ENCODE peak calls at places on chromosomes 4 and X, in eight cellular contexts. One of them, this sample, is unnamed.

GRCh38 chr4:45155081-45155777 is 428.9 kb upstream of the GNPDA2 start:
- DNase-seq in activated naive CD4-positive, alpha-beta T cell: no peak
- DNase-seq in WTC11: no peak
- DNase-seq in tibial nerve: no peak
- DNase-seq in nephron progenitor cell: no peak
- DNase-seq in mucosa of gallbladder: no peak
- DNase-seq in SJSA1: no peak
- DNase-seq in breast epithelium: no peak
- DNase-seq in this sample: no peak

GRCh38 chr4:1410491-1411325 is 4.5 kb upstream of the NKX1-1 start:
- DNase-seq in activated naive CD4-positive, alpha-beta T cell: peak
- DNase-seq in WTC11: peak
- DNase-seq in tibial nerve: no peak
- DNase-seq in nephron progenitor cell: peak
- DNase-seq in mucosa of gallbladder: peak
- DNase-seq in SJSA1: no peak
- DNase-seq in breast epithelium: peak
- DNase-seq in this sample: no peak

GRCh38 chr4:139243448-139244365 is 36.3 kb downstream of the MGARP start:
- DNase-seq in activated naive CD4-positive, alpha-beta T cell: no peak
- DNase-seq in WTC11: no peak
- DNase-seq in tibial nerve: no peak
- DNase-seq in nephron progenitor cell: no peak
- DNase-seq in mucosa of gallbladder: no peak
- DNase-seq in SJSA1: peak
- DNase-seq in breast epithelium: no peak
- DNase-seq in this sample: no peak

GRCh38 chrX:109672239-109672638 is 47.3 kb upstream of the KCNE5 start:
- DNase-seq in activated naive CD4-positive, alpha-beta T cell: no peak
- DNase-seq in WTC11: no peak
- DNase-seq in tibial nerve: no peak
- DNase-seq in nephron progenitor cell: no peak
- DNase-seq in mucosa of gallbladder: no peak
- DNase-seq in SJSA1: no peak
- DNase-seq in breast epithelium: no peak
- DNase-seq in this sample: no peak

GRCh38 chr4:101232074-101232776 is 115.1 kb downstream of the PPP3CA start:
- DNase-seq in activated naive CD4-positive, alpha-beta T cell: no peak
- DNase-seq in WTC11: no peak
- DNase-seq in tibial nerve: peak
- DNase-seq in nephron progenitor cell: no peak
- DNase-seq in mucosa of gallbladder: no peak
- DNase-seq in SJSA1: peak
- DNase-seq in breast epithelium: no peak
- DNase-seq in this sample: no peak

GRCh38 chr4:909821-910220 is 22.3 kb downstream of the GAK start:
- DNase-seq in activated naive CD4-positive, alpha-beta T cell: no peak
- DNase-seq in WTC11: no peak
- DNase-seq in tibial nerve: no peak
- DNase-seq in nephron progenitor cell: no peak
- DNase-seq in mucosa of gallbladder: no peak
- DNase-seq in SJSA1: no peak
- DNase-seq in breast epithelium: no peak
- DNase-seq in this sample: no peak

GRCh38 chrX:16785247-16786138 is 773 bp upstream of the TXLNG start:
- DNase-seq in activated naive CD4-positive, alpha-beta T cell: no peak
- DNase-seq in WTC11: no peak
- DNase-seq in tibial nerve: no peak
- DNase-seq in nephron progenitor cell: peak
- DNase-seq in mucosa of gallbladder: no peak
- DNase-seq in SJSA1: no peak
- DNase-seq in breast epithelium: no peak
- DNase-seq in this sample: peak

GRCh38 chrX:16610121-16610565 is 39.8 kb upstream of the S100G start:
- DNase-seq in activated naive CD4-positive, alpha-beta T cell: no peak
- DNase-seq in WTC11: no peak
- DNase-seq in tibial nerve: no peak
- DNase-seq in nephron progenitor cell: no peak
- DNase-seq in mucosa of gallbladder: no peak
- DNase-seq in SJSA1: no peak
- DNase-seq in breast epithelium: no peak
- DNase-seq in this sample: no peak

GRCh38 chr4:62324215-62324614 is 1124.1 kb downstream of the ADGRL3 start:
- DNase-seq in activated naive CD4-positive, alpha-beta T cell: no peak
- DNase-seq in WTC11: no peak
- DNase-seq in tibial nerve: no peak
- DNase-seq in nephron progenitor cell: no peak
- DNase-seq in mucosa of gallbladder: no peak
- DNase-seq in SJSA1: no peak
- DNase-seq in breast epithelium: no peak
- DNase-seq in this sample: no peak

GRCh38 chr4:55396305-55397023 is 707 bp downstream of the TMEM165 start:
- DNase-seq in activated naive CD4-positive, alpha-beta T cell: peak
- DNase-seq in WTC11: peak
- DNase-seq in tibial nerve: no peak
- DNase-seq in nephron progenitor cell: peak
- DNase-seq in mucosa of gallbladder: peak
- DNase-seq in SJSA1: peak
- DNase-seq in breast epithelium: no peak
- DNase-seq in this sample: peak

GRCh38 chr4:108512615-108513505 is 107.5 kb upstream of the RPL34 start:
- DNase-seq in activated naive CD4-positive, alpha-beta T cell: no peak
- DNase-seq in WTC11: peak
- DNase-seq in tibial nerve: no peak
- DNase-seq in nephron progenitor cell: peak
- DNase-seq in mucosa of gallbladder: no peak
- DNase-seq in SJSA1: peak
- DNase-seq in breast epithelium: no peak
- DNase-seq in this sample: no peak

GRCh38 chr4:3342182-3342854 is 49.5 kb downstream of the RGS12 start:
- DNase-seq in activated naive CD4-positive, alpha-beta T cell: no peak
- DNase-seq in WTC11: no peak
- DNase-seq in tibial nerve: no peak
- DNase-seq in nephron progenitor cell: no peak
- DNase-seq in mucosa of gallbladder: no peak
- DNase-seq in SJSA1: peak
- DNase-seq in breast epithelium: no peak
- DNase-seq in this sample: no peak

GRCh38 chr4:177490769-177491168 is 48.5 kb upstream of the AGA start:
- DNase-seq in activated naive CD4-positive, alpha-beta T cell: no peak
- DNase-seq in WTC11: no peak
- DNase-seq in tibial nerve: no peak
- DNase-seq in nephron progenitor cell: no peak
- DNase-seq in mucosa of gallbladder: no peak
- DNase-seq in SJSA1: no peak
- DNase-seq in breast epithelium: no peak
- DNase-seq in this sample: no peak

GRCh38 chr4:67790721-67791120 is 36.5 kb upstream of the GNRHR start:
- DNase-seq in activated naive CD4-positive, alpha-beta T cell: no peak
- DNase-seq in WTC11: no peak
- DNase-seq in tibial nerve: no peak
- DNase-seq in nephron progenitor cell: no peak
- DNase-seq in mucosa of gallbladder: no peak
- DNase-seq in SJSA1: no peak
- DNase-seq in breast epithelium: no peak
- DNase-seq in this sample: no peak

GRCh38 chr4:2400841-2401609 is 17.4 kb downstream of the ZFYVE28 start:
- DNase-seq in activated naive CD4-positive, alpha-beta T cell: no peak
- DNase-seq in WTC11: no peak
- DNase-seq in tibial nerve: no peak
- DNase-seq in nephron progenitor cell: no peak
- DNase-seq in mucosa of gallbladder: peak
- DNase-seq in SJSA1: no peak
- DNase-seq in breast epithelium: no peak
- DNase-seq in this sample: peak

GRCh38 chr4:139278450-139278849 is 1.6 kb downstream of the MGARP start:
- DNase-seq in activated naive CD4-positive, alpha-beta T cell: no peak
- DNase-seq in WTC11: no peak
- DNase-seq in tibial nerve: no peak
- DNase-seq in nephron progenitor cell: no peak
- DNase-seq in mucosa of gallbladder: no peak
- DNase-seq in SJSA1: no peak
- DNase-seq in breast epithelium: no peak
- DNase-seq in this sample: no peak

GRCh38 chr4:103074598-103075434 is 1.7 kb downstream of the SLC9B2 start:
- DNase-seq in activated naive CD4-positive, alpha-beta T cell: no peak
- DNase-seq in WTC11: no peak
- DNase-seq in tibial nerve: no peak
- DNase-seq in nephron progenitor cell: no peak
- DNase-seq in mucosa of gallbladder: no peak
- DNase-seq in SJSA1: no peak
- DNase-seq in breast epithelium: no peak
- DNase-seq in this sample: no peak

GRCh38 chr4:64584981-64585557 is 175.8 kb upstream of the TECRL start:
- DNase-seq in activated naive CD4-positive, alpha-beta T cell: no peak
- DNase-seq in WTC11: peak
- DNase-seq in tibial nerve: no peak
- DNase-seq in nephron progenitor cell: peak
- DNase-seq in mucosa of gallbladder: no peak
- DNase-seq in SJSA1: no peak
- DNase-seq in breast epithelium: no peak
- DNase-seq in this sample: no peak

GRCh38 chr4:87516683-87517082 is 12.5 kb downstream of the SPARCL1 start:
- DNase-seq in activated naive CD4-positive, alpha-beta T cell: no peak
- DNase-seq in WTC11: no peak
- DNase-seq in tibial nerve: no peak
- DNase-seq in nephron progenitor cell: no peak
- DNase-seq in mucosa of gallbladder: no peak
- DNase-seq in SJSA1: no peak
- DNase-seq in breast epithelium: no peak
- DNase-seq in this sample: no peak

GRCh38 chrX:110087485-110088356 is 84.8 kb downstream of the TMEM164 start:
- DNase-seq in activated naive CD4-positive, alpha-beta T cell: no peak
- DNase-seq in WTC11: no peak
- DNase-seq in tibial nerve: no peak
- DNase-seq in nephron progenitor cell: no peak
- DNase-seq in mucosa of gallbladder: no peak
- DNase-seq in SJSA1: peak
- DNase-seq in breast epithelium: no peak
- DNase-seq in this sample: peak

GRCh38 chr4:40672528-40673522 is 43.2 kb upstream of the RBM47 start:
- DNase-seq in activated naive CD4-positive, alpha-beta T cell: no peak
- DNase-seq in WTC11: peak
- DNase-seq in tibial nerve: no peak
- DNase-seq in nephron progenitor cell: no peak
- DNase-seq in mucosa of gallbladder: peak
- DNase-seq in SJSA1: peak
- DNase-seq in breast epithelium: no peak
- DNase-seq in this sample: peak

GRCh38 chr4:177442623-177443155 is 452 bp upstream of the AGA start:
- DNase-seq in activated naive CD4-positive, alpha-beta T cell: no peak
- DNase-seq in WTC11: no peak
- DNase-seq in tibial nerve: no peak
- DNase-seq in nephron progenitor cell: no peak
- DNase-seq in mucosa of gallbladder: no peak
- DNase-seq in SJSA1: no peak
- DNase-seq in breast epithelium: no peak
- DNase-seq in this sample: no peak

GRCh38 chr4:182246401-182247205 is 3.4 kb downstream of the TENM3 start:
- DNase-seq in activated naive CD4-positive, alpha-beta T cell: no peak
- DNase-seq in WTC11: no peak
- DNase-seq in tibial nerve: no peak
- DNase-seq in nephron progenitor cell: no peak
- DNase-seq in mucosa of gallbladder: no peak
- DNase-seq in SJSA1: no peak
- DNase-seq in breast epithelium: no peak
- DNase-seq in this sample: no peak

GRCh38 chrX:46279925-46280313 is 265.3 kb downstream of the ZNF674 start:
- DNase-seq in activated naive CD4-positive, alpha-beta T cell: no peak
- DNase-seq in WTC11: no peak
- DNase-seq in tibial nerve: no peak
- DNase-seq in nephron progenitor cell: no peak
- DNase-seq in mucosa of gallbladder: no peak
- DNase-seq in SJSA1: no peak
- DNase-seq in breast epithelium: no peak
- DNase-seq in this sample: no peak

GRCh38 chr4:26023191-26023972 is 109.4 kb downstream of the SMIM20 start:
- DNase-seq in activated naive CD4-positive, alpha-beta T cell: no peak
- DNase-seq in WTC11: no peak
- DNase-seq in tibial nerve: no peak
- DNase-seq in nephron progenitor cell: no peak
- DNase-seq in mucosa of gallbladder: no peak
- DNase-seq in SJSA1: no peak
- DNase-seq in breast epithelium: no peak
- DNase-seq in this sample: no peak

GRCh38 chrX:119688856-119689455 is 4.0 kb downstream of the SEPTIN6 start:
- DNase-seq in activated naive CD4-positive, alpha-beta T cell: no peak
- DNase-seq in WTC11: no peak
- DNase-seq in tibial nerve: no peak
- DNase-seq in nephron progenitor cell: no peak
- DNase-seq in mucosa of gallbladder: no peak
- DNase-seq in SJSA1: no peak
- DNase-seq in breast epithelium: no peak
- DNase-seq in this sample: no peak

GRCh38 chrX:71285929-71286328 is 2.5 kb downstream of the NONO start:
- DNase-seq in activated naive CD4-positive, alpha-beta T cell: no peak
- DNase-seq in WTC11: no peak
- DNase-seq in tibial nerve: no peak
- DNase-seq in nephron progenitor cell: no peak
- DNase-seq in mucosa of gallbladder: no peak
- DNase-seq in SJSA1: no peak
- DNase-seq in breast epithelium: no peak
- DNase-seq in this sample: no peak

GRCh38 chr4:147160908-147161513 is 215.3 kb upstream of the TTC29 start:
- DNase-seq in activated naive CD4-positive, alpha-beta T cell: no peak
- DNase-seq in WTC11: no peak
- DNase-seq in tibial nerve: no peak
- DNase-seq in nephron progenitor cell: peak
- DNase-seq in mucosa of gallbladder: peak
- DNase-seq in SJSA1: no peak
- DNase-seq in breast epithelium: no peak
- DNase-seq in this sample: no peak

GRCh38 chr4:145061325-145061920 is 36.6 kb downstream of the ANAPC10 start:
- DNase-seq in activated naive CD4-positive, alpha-beta T cell: no peak
- DNase-seq in WTC11: no peak
- DNase-seq in tibial nerve: no peak
- DNase-seq in nephron progenitor cell: no peak
- DNase-seq in mucosa of gallbladder: no peak
- DNase-seq in SJSA1: no peak
- DNase-seq in breast epithelium: no peak
- DNase-seq in this sample: no peak

GRCh38 chrX:530726-531610 is 99.6 kb upstream of the SHOX start:
- DNase-seq in activated naive CD4-positive, alpha-beta T cell: no peak
- DNase-seq in WTC11: peak
- DNase-seq in tibial nerve: no peak
- DNase-seq in nephron progenitor cell: no peak
- DNase-seq in mucosa of gallbladder: no peak
- DNase-seq in SJSA1: no peak
- DNase-seq in breast epithelium: no peak
- DNase-seq in this sample: no peak

GRCh38 chr4:73974352-73974751 is 7.5 kb downstream of the PF4 start:
- DNase-seq in activated naive CD4-positive, alpha-beta T cell: no peak
- DNase-seq in WTC11: no peak
- DNase-seq in tibial nerve: no peak
- DNase-seq in nephron progenitor cell: no peak
- DNase-seq in mucosa of gallbladder: no peak
- DNase-seq in SJSA1: no peak
- DNase-seq in breast epithelium: no peak
- DNase-seq in this sample: no peak

GRCh38 chr4:171875291-171875690 is 62.1 kb downstream of the GALNTL6 start:
- DNase-seq in activated naive CD4-positive, alpha-beta T cell: no peak
- DNase-seq in WTC11: no peak
- DNase-seq in tibial nerve: no peak
- DNase-seq in nephron progenitor cell: no peak
- DNase-seq in mucosa of gallbladder: no peak
- DNase-seq in SJSA1: no peak
- DNase-seq in breast epithelium: no peak
- DNase-seq in this sample: no peak

GRCh38 chrX:119228506-119229290 is 7.4 kb upstream of the PGRMC1 start:
- DNase-seq in activated naive CD4-positive, alpha-beta T cell: no peak
- DNase-seq in WTC11: no peak
- DNase-seq in tibial nerve: no peak
- DNase-seq in nephron progenitor cell: no peak
- DNase-seq in mucosa of gallbladder: no peak
- DNase-seq in SJSA1: peak
- DNase-seq in breast epithelium: no peak
- DNase-seq in this sample: no peak

GRCh38 chr4:176794151-176794550 is 1.4 kb upstream of the VEGFC start:
- DNase-seq in activated naive CD4-positive, alpha-beta T cell: no peak
- DNase-seq in WTC11: no peak
- DNase-seq in tibial nerve: no peak
- DNase-seq in nephron progenitor cell: no peak
- DNase-seq in mucosa of gallbladder: no peak
- DNase-seq in SJSA1: peak
- DNase-seq in breast epithelium: no peak
- DNase-seq in this sample: no peak